ENCODE peak calls at places on chromosomes 1 and 21, in nine cellular contexts. One of them, this sample, is unnamed.

GRCh38 chr1:77234096-77234495 is 14.9 kb upstream of the PIGK start:
- DNase-seq in breast epithelium: no peak
- DNase-seq in right atrium auricular region: no peak
- DNase-seq in Peyer's patch: no peak
- DNase-seq in left ventricle myocardium inferior: no peak
- DNase-seq in bronchial epithelial cell: no peak
- DNase-seq in mucosa of descending colon: no peak
- DNase-seq in heart right ventricle: no peak
- DNase-seq in mammary epithelial cell: no peak
- DNase-seq in this sample: no peak

GRCh38 chr21:46057710-46058241 is 40.1 kb upstream of the COL6A2 start:
- DNase-seq in breast epithelium: no peak
- DNase-seq in right atrium auricular region: peak
- DNase-seq in Peyer's patch: no peak
- DNase-seq in left ventricle myocardium inferior: no peak
- DNase-seq in bronchial epithelial cell: no peak
- DNase-seq in mucosa of descending colon: no peak
- DNase-seq in heart right ventricle: no peak
- DNase-seq in mammary epithelial cell: no peak
- DNase-seq in this sample: no peak

GRCh38 chr21:24545807-24546361 is 1061.4 kb downstream of the MRPL39 start:
- DNase-seq in breast epithelium: no peak
- DNase-seq in right atrium auricular region: no peak
- DNase-seq in Peyer's patch: no peak
- DNase-seq in left ventricle myocardium inferior: no peak
- DNase-seq in bronchial epithelial cell: no peak
- DNase-seq in mucosa of descending colon: no peak
- DNase-seq in heart right ventricle: peak
- DNase-seq in mammary epithelial cell: no peak
- DNase-seq in this sample: no peak

GRCh38 chr1:3611170-3612019 is at the start of gene MEGF6:
- DNase-seq in breast epithelium: peak
- DNase-seq in right atrium auricular region: peak
- DNase-seq in Peyer's patch: peak
- DNase-seq in left ventricle myocardium inferior: peak
- DNase-seq in bronchial epithelial cell: no peak
- DNase-seq in mucosa of descending colon: peak
- DNase-seq in heart right ventricle: peak
- DNase-seq in mammary epithelial cell: no peak
- DNase-seq in this sample: peak

GRCh38 chr1:85062425-85063026 is 14.2 kb upstream of the MCOLN3 start:
- DNase-seq in breast epithelium: no peak
- DNase-seq in right atrium auricular region: no peak
- DNase-seq in Peyer's patch: no peak
- DNase-seq in left ventricle myocardium inferior: no peak
- DNase-seq in bronchial epithelial cell: peak
- DNase-seq in mucosa of descending colon: no peak
- DNase-seq in heart right ventricle: no peak
- DNase-seq in mammary epithelial cell: no peak
- DNase-seq in this sample: no peak

GRCh38 chr1:48442864-48443619 is 29.0 kb downstream of the SPATA6 start:
- DNase-seq in breast epithelium: no peak
- DNase-seq in right atrium auricular region: no peak
- DNase-seq in Peyer's patch: no peak
- DNase-seq in left ventricle myocardium inferior: no peak
- DNase-seq in bronchial epithelial cell: peak
- DNase-seq in mucosa of descending colon: peak
- DNase-seq in heart right ventricle: no peak
- DNase-seq in mammary epithelial cell: no peak
- DNase-seq in this sample: no peak

GRCh38 chr1:171852273-171852672 is 11.0 kb downstream of the DNM3 start:
- DNase-seq in breast epithelium: no peak
- DNase-seq in right atrium auricular region: no peak
- DNase-seq in Peyer's patch: no peak
- DNase-seq in left ventricle myocardium inferior: no peak
- DNase-seq in bronchial epithelial cell: peak
- DNase-seq in mucosa of descending colon: no peak
- DNase-seq in heart right ventricle: no peak
- DNase-seq in mammary epithelial cell: peak
- DNase-seq in this sample: no peak

GRCh38 chr1:221725683-221726330 is 16.1 kb downstream of the DUSP10 start:
- DNase-seq in breast epithelium: no peak
- DNase-seq in right atrium auricular region: no peak
- DNase-seq in Peyer's patch: no peak
- DNase-seq in left ventricle myocardium inferior: no peak
- DNase-seq in bronchial epithelial cell: peak
- DNase-seq in mucosa of descending colon: no peak
- DNase-seq in heart right ventricle: no peak
- DNase-seq in mammary epithelial cell: no peak
- DNase-seq in this sample: no peak

GRCh38 chr1:100494393-100495084 is 43.4 kb upstream of the GPR88 start:
- DNase-seq in breast epithelium: no peak
- DNase-seq in right atrium auricular region: no peak
- DNase-seq in Peyer's patch: no peak
- DNase-seq in left ventricle myocardium inferior: no peak
- DNase-seq in bronchial epithelial cell: peak
- DNase-seq in mucosa of descending colon: no peak
- DNase-seq in heart right ventricle: no peak
- DNase-seq in mammary epithelial cell: peak
- DNase-seq in this sample: no peak

GRCh38 chr1:73662526-73662925 is 535.5 kb downstream of the LRRIQ3 start:
- DNase-seq in breast epithelium: no peak
- DNase-seq in right atrium auricular region: no peak
- DNase-seq in Peyer's patch: no peak
- DNase-seq in left ventricle myocardium inferior: no peak
- DNase-seq in bronchial epithelial cell: no peak
- DNase-seq in mucosa of descending colon: no peak
- DNase-seq in heart right ventricle: no peak
- DNase-seq in mammary epithelial cell: no peak
- DNase-seq in this sample: no peak

GRCh38 chr1:61051455-61052392 is 30.6 kb upstream of the NFIA start:
- DNase-seq in breast epithelium: no peak
- DNase-seq in right atrium auricular region: peak
- DNase-seq in Peyer's patch: no peak
- DNase-seq in left ventricle myocardium inferior: peak
- DNase-seq in bronchial epithelial cell: peak
- DNase-seq in mucosa of descending colon: no peak
- DNase-seq in heart right ventricle: no peak
- DNase-seq in mammary epithelial cell: no peak
- DNase-seq in this sample: no peak

GRCh38 chr1:67948155-67949075 is 102.0 kb downstream of the DIRAS3 start:
- DNase-seq in breast epithelium: no peak
- DNase-seq in right atrium auricular region: no peak
- DNase-seq in Peyer's patch: no peak
- DNase-seq in left ventricle myocardium inferior: no peak
- DNase-seq in bronchial epithelial cell: peak
- DNase-seq in mucosa of descending colon: no peak
- DNase-seq in heart right ventricle: no peak
- DNase-seq in mammary epithelial cell: peak
- DNase-seq in this sample: no peak

GRCh38 chr21:45809421-45809820 is 165.9 kb downstream of the PCBP3 start:
- DNase-seq in breast epithelium: peak
- DNase-seq in right atrium auricular region: no peak
- DNase-seq in Peyer's patch: no peak
- DNase-seq in left ventricle myocardium inferior: no peak
- DNase-seq in bronchial epithelial cell: no peak
- DNase-seq in mucosa of descending colon: no peak
- DNase-seq in heart right ventricle: no peak
- DNase-seq in mammary epithelial cell: no peak
- DNase-seq in this sample: no peak

GRCh38 chr1:145991799-145992412 is 4.5 kb downstream of the TXNIP start:
- DNase-seq in breast epithelium: no peak
- DNase-seq in right atrium auricular region: no peak
- DNase-seq in Peyer's patch: peak
- DNase-seq in left ventricle myocardium inferior: no peak
- DNase-seq in bronchial epithelial cell: no peak
- DNase-seq in mucosa of descending colon: no peak
- DNase-seq in heart right ventricle: no peak
- DNase-seq in mammary epithelial cell: no peak
- DNase-seq in this sample: no peak

GRCh38 chr1:52472384-52472783 is 68.0 kb downstream of the PRPF38A start:
- DNase-seq in breast epithelium: no peak
- DNase-seq in right atrium auricular region: no peak
- DNase-seq in Peyer's patch: no peak
- DNase-seq in left ventricle myocardium inferior: no peak
- DNase-seq in bronchial epithelial cell: no peak
- DNase-seq in mucosa of descending colon: no peak
- DNase-seq in heart right ventricle: no peak
- DNase-seq in mammary epithelial cell: no peak
- DNase-seq in this sample: no peak

GRCh38 chr1:111441573-111442192 is 7.4 kb downstream of the WDR77 start:
- DNase-seq in breast epithelium: no peak
- DNase-seq in right atrium auricular region: no peak
- DNase-seq in Peyer's patch: peak
- DNase-seq in left ventricle myocardium inferior: no peak
- DNase-seq in bronchial epithelial cell: no peak
- DNase-seq in mucosa of descending colon: peak
- DNase-seq in heart right ventricle: no peak
- DNase-seq in mammary epithelial cell: no peak
- DNase-seq in this sample: no peak

GRCh38 chr1:94887603-94888171 is 39.2 kb downstream of the CNN3 start:
- DNase-seq in breast epithelium: no peak
- DNase-seq in right atrium auricular region: no peak
- DNase-seq in Peyer's patch: no peak
- DNase-seq in left ventricle myocardium inferior: no peak
- DNase-seq in bronchial epithelial cell: no peak
- DNase-seq in mucosa of descending colon: no peak
- DNase-seq in heart right ventricle: no peak
- DNase-seq in mammary epithelial cell: no peak
- DNase-seq in this sample: no peak

GRCh38 chr1:158969855-158970254 is 38.5 kb downstream of the PYHIN1 start:
- DNase-seq in breast epithelium: no peak
- DNase-seq in right atrium auricular region: no peak
- DNase-seq in Peyer's patch: no peak
- DNase-seq in left ventricle myocardium inferior: no peak
- DNase-seq in bronchial epithelial cell: peak
- DNase-seq in mucosa of descending colon: no peak
- DNase-seq in heart right ventricle: no peak
- DNase-seq in mammary epithelial cell: peak
- DNase-seq in this sample: no peak

DNA sequence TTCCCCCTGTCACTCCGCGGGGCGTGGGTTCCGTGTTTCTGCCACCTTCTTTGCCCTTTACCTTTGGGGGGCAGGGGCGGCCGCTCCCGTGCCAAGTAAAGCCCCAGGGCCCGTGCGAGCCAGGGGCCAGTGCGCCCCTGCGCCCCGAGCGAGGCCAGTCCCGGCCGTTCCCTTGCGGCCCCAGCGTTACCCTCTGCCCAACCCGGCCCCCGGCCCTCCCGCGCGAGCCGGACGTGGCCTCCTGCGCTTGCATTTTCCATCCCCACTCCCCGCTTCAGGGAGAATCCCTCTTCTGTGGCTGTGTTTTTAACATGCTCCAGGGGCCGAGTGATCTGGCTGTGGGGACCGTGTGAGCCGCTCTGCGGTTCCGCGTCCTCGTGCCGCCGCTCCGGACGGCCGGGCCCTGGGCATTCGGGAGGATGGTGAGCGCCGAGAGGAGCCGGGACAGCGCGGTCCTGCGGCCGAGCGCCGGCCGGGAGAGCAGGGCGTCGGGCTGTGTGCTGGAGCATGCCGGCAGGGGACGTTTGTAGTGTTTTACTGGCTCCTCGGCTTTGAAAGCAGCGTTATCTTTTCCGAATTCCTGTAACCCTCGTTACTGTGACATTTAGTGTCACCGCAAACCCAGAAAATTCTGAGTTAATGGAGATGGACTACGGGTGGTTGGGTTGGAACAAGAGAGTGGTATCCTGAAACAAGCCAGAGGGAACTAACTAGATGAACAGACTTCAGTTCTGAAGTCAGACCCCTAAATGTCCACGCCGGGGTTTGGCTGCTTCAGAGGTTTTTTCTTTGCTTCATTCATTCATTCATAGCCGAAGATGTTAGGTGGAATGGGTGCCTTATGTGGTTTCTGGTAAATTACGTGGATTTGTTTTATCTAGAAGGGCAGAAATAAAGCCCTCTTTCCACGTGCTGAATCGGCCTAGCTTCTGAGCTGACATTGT is 1.1 kb downstream of the GALNT2 start:
- DNase-seq in breast epithelium: no peak
- DNase-seq in right atrium auricular region: no peak
- DNase-seq in Peyer's patch: peak
- DNase-seq in left ventricle myocardium inferior: peak
- DNase-seq in bronchial epithelial cell: no peak
- DNase-seq in mucosa of descending colon: peak
- DNase-seq in heart right ventricle: peak
- DNase-seq in mammary epithelial cell: peak
- DNase-seq in this sample: no peak
- TF ChIP-seq CTCF in breast epithelium: peak
- TF ChIP-seq CTCF in right atrium auricular region: no peak
- TF ChIP-seq CTCF in Peyer's patch: no peak
- TF ChIP-seq CTCF in left ventricle myocardium inferior: peak
- TF ChIP-seq CTCF in bronchial epithelial cell: peak
- TF ChIP-seq CTCF in mucosa of descending colon: no peak
- TF ChIP-seq CTCF in heart right ventricle: peak
- TF ChIP-seq CTCF in mammary epithelial cell: no peak
- TF ChIP-seq CTCF in this sample: no peak

GRCh38 chr1:150056407-150056806 is 11.2 kb upstream of the VPS45 start:
- DNase-seq in breast epithelium: no peak
- DNase-seq in right atrium auricular region: no peak
- DNase-seq in Peyer's patch: no peak
- DNase-seq in left ventricle myocardium inferior: no peak
- DNase-seq in bronchial epithelial cell: no peak
- DNase-seq in mucosa of descending colon: no peak
- DNase-seq in heart right ventricle: no peak
- DNase-seq in mammary epithelial cell: no peak
- DNase-seq in this sample: no peak
- TF ChIP-seq CTCF in breast epithelium: no peak
- TF ChIP-seq CTCF in right atrium auricular region: no peak
- TF ChIP-seq CTCF in Peyer's patch: no peak
- TF ChIP-seq CTCF in left ventricle myocardium inferior: no peak
- TF ChIP-seq CTCF in bronchial epithelial cell: no peak
- TF ChIP-seq CTCF in mucosa of descending colon: no peak
- TF ChIP-seq CTCF in heart right ventricle: no peak
- TF ChIP-seq CTCF in mammary epithelial cell: no peak
- TF ChIP-seq CTCF in this sample: no peak

GRCh38 chr1:46603858-46604549 is at the start of gene MKNK1:
- DNase-seq in breast epithelium: peak
- DNase-seq in right atrium auricular region: peak
- DNase-seq in Peyer's patch: peak
- DNase-seq in left ventricle myocardium inferior: peak
- DNase-seq in bronchial epithelial cell: peak
- DNase-seq in mucosa of descending colon: peak
- DNase-seq in heart right ventricle: peak
- DNase-seq in mammary epithelial cell: peak
- DNase-seq in this sample: peak
- TF ChIP-seq CTCF in breast epithelium: no peak
- TF ChIP-seq CTCF in right atrium auricular region: no peak
- TF ChIP-seq CTCF in Peyer's patch: no peak
- TF ChIP-seq CTCF in left ventricle myocardium inferior: no peak
- TF ChIP-seq CTCF in bronchial epithelial cell: no peak
- TF ChIP-seq CTCF in mucosa of descending colon: no peak
- TF ChIP-seq CTCF in heart right ventricle: peak
- TF ChIP-seq CTCF in mammary epithelial cell: peak
- TF ChIP-seq CTCF in this sample: no peak

DNA sequence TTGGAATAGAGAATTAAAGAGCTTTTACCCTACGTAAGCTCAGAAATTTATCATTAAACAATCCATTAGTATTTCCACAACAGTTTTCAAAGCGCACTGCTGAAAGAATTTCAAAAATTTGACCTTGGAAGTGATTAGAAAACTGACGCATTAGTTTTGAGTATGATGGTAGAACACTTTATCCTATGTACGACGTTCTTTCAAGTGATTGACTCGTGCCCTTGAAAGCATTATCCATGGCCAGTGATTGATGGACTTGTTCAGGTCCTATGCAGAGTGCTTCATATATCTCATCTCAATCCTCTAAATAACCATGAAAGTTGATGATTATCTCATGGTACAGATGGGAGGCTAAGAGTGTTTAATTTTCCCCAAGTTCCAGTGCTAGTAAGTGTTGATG is 697.2 kb downstream of the USP25 start:
- DNase-seq in breast epithelium: no peak
- DNase-seq in right atrium auricular region: no peak
- DNase-seq in Peyer's patch: no peak
- DNase-seq in left ventricle myocardium inferior: no peak
- DNase-seq in bronchial epithelial cell: no peak
- DNase-seq in mucosa of descending colon: no peak
- DNase-seq in heart right ventricle: no peak
- DNase-seq in mammary epithelial cell: no peak
- DNase-seq in this sample: no peak
- TF ChIP-seq CTCF in breast epithelium: no peak
- TF ChIP-seq CTCF in right atrium auricular region: no peak
- TF ChIP-seq CTCF in Peyer's patch: no peak
- TF ChIP-seq CTCF in left ventricle myocardium inferior: no peak
- TF ChIP-seq CTCF in bronchial epithelial cell: no peak
- TF ChIP-seq CTCF in mucosa of descending colon: no peak
- TF ChIP-seq CTCF in heart right ventricle: no peak
- TF ChIP-seq CTCF in mammary epithelial cell: no peak
- TF ChIP-seq CTCF in this sample: no peak